ENCODE peak calls at places on chromosomes 4 and X, in four cellular contexts. One of them, this sample, is unnamed.

GRCh38 chr4:60201052-60201673 is 999.0 kb upstream of the ADGRL3 start:
- DNase-seq in T follicular helper cell: no peak
- DNase-seq in AG09309: peak
- DNase-seq in fibroblast of lung: peak
- DNase-seq in this sample: no peak

GRCh38 chrX:103441878-103442535 is 65.7 kb downstream of the BEX3 start:
- DNase-seq in T follicular helper cell: no peak
- DNase-seq in AG09309: no peak
- DNase-seq in fibroblast of lung: no peak
- DNase-seq in this sample: no peak

GRCh38 chr4:55023030-55023429 is 102.4 kb downstream of the KDR start:
- DNase-seq in T follicular helper cell: no peak
- DNase-seq in AG09309: no peak
- DNase-seq in fibroblast of lung: no peak
- DNase-seq in this sample: no peak

GRCh38 chr4:116303736-116304188 is 781.6 kb downstream of the TRAM1L1 start:
- DNase-seq in T follicular helper cell: no peak
- DNase-seq in AG09309: no peak
- DNase-seq in fibroblast of lung: no peak
- DNase-seq in this sample: no peak

GRCh38 chrX:17616936-17617335 is 120.4 kb upstream of the SCML1 start:
- DNase-seq in T follicular helper cell: no peak
- DNase-seq in AG09309: no peak
- DNase-seq in fibroblast of lung: no peak
- DNase-seq in this sample: no peak

GRCh38 chrX:16920116-16920515 is 26.3 kb upstream of the REPS2 start:
- DNase-seq in T follicular helper cell: no peak
- DNase-seq in AG09309: no peak
- DNase-seq in fibroblast of lung: peak
- DNase-seq in this sample: no peak

GRCh38 chr4:156230151-156230550 is 276.5 kb upstream of the CTSO start:
- DNase-seq in T follicular helper cell: no peak
- DNase-seq in AG09309: peak
- DNase-seq in fibroblast of lung: peak
- DNase-seq in this sample: peak

GRCh38 chr4:38461342-38461741 is 202.7 kb upstream of the KLF3 start:
- DNase-seq in T follicular helper cell: no peak
- DNase-seq in AG09309: no peak
- DNase-seq in fibroblast of lung: peak
- DNase-seq in this sample: no peak

GRCh38 chr4:183783933-183784622 is 121.0 kb upstream of the STOX2 start:
- DNase-seq in T follicular helper cell: no peak
- DNase-seq in AG09309: peak
- DNase-seq in fibroblast of lung: peak
- DNase-seq in this sample: peak

GRCh38 chr4:78059524-78059889 is 2.4 kb downstream of the FRAS1 start:
- DNase-seq in T follicular helper cell: no peak
- DNase-seq in AG09309: no peak
- DNase-seq in fibroblast of lung: peak
- DNase-seq in this sample: no peak

GRCh38 chr4:3853388-3854035 is 87.3 kb downstream of the ADRA2C start:
- DNase-seq in T follicular helper cell: no peak
- DNase-seq in AG09309: no peak
- DNase-seq in fibroblast of lung: no peak
- DNase-seq in this sample: no peak

GRCh38 chrX:72029473-72030411 is 102.0 kb downstream of the RTL5 start:
- DNase-seq in T follicular helper cell: no peak
- DNase-seq in AG09309: peak
- DNase-seq in fibroblast of lung: peak
- DNase-seq in this sample: peak

GRCh38 chrX:101483705-101484104 is 1.6 kb upstream of the ARMCX4 start:
- DNase-seq in T follicular helper cell: no peak
- DNase-seq in AG09309: no peak
- DNase-seq in fibroblast of lung: no peak
- DNase-seq in this sample: no peak

GRCh38 chr4:3530663-3531254 is 1.5 kb downstream of the LRPAP1 start:
- DNase-seq in T follicular helper cell: no peak
- DNase-seq in AG09309: no peak
- DNase-seq in fibroblast of lung: no peak
- DNase-seq in this sample: no peak

GRCh38 chr4:25131925-25132324 is 28.3 kb downstream of the SEPSECS start:
- DNase-seq in T follicular helper cell: no peak
- DNase-seq in AG09309: no peak
- DNase-seq in fibroblast of lung: no peak
- DNase-seq in this sample: no peak

GRCh38 chr4:87896020-87896621 is 63.4 kb downstream of the MEPE start:
- DNase-seq in T follicular helper cell: no peak
- DNase-seq in AG09309: peak
- DNase-seq in fibroblast of lung: peak
- DNase-seq in this sample: peak

GRCh38 chr4:30718889-30719252 is 1.3 kb upstream of the PCDH7 start:
- DNase-seq in T follicular helper cell: no peak
- DNase-seq in AG09309: no peak
- DNase-seq in fibroblast of lung: peak
- DNase-seq in this sample: no peak

GRCh38 chrX:149274516-149275105 is 230.5 kb downstream of the IDS start:
- DNase-seq in T follicular helper cell: no peak
- DNase-seq in AG09309: no peak
- DNase-seq in fibroblast of lung: peak
- DNase-seq in this sample: no peak

GRCh38 chr4:169080970-169081369 is 70.9 kb upstream of the CBR4 start:
- DNase-seq in T follicular helper cell: no peak
- DNase-seq in AG09309: no peak
- DNase-seq in fibroblast of lung: peak
- DNase-seq in this sample: no peak

GRCh38 chr4:6987566-6987920 is 55.6 kb upstream of the TADA2B start:
- DNase-seq in T follicular helper cell: no peak
- DNase-seq in AG09309: no peak
- DNase-seq in fibroblast of lung: no peak
- DNase-seq in this sample: peak

GRCh38 chr4:27289704-27290103 is 429.1 kb downstream of the STIM2 start:
- DNase-seq in T follicular helper cell: no peak
- DNase-seq in AG09309: no peak
- DNase-seq in fibroblast of lung: no peak
- DNase-seq in this sample: no peak

GRCh38 chrX:76428243-76429130 is 977 bp downstream of the MAGEE1 start:
- DNase-seq in T follicular helper cell: peak
- DNase-seq in AG09309: no peak
- DNase-seq in fibroblast of lung: no peak
- DNase-seq in this sample: no peak

GRCh38 chrX:22373094-22373493 is 100.4 kb downstream of the CBLL2 start:
- DNase-seq in T follicular helper cell: no peak
- DNase-seq in AG09309: no peak
- DNase-seq in fibroblast of lung: no peak
- DNase-seq in this sample: no peak

GRCh38 chrX:115499112-115499805 is 61.7 kb upstream of the PLS3 start:
- DNase-seq in T follicular helper cell: no peak
- DNase-seq in AG09309: no peak
- DNase-seq in fibroblast of lung: no peak
- DNase-seq in this sample: no peak

GRCh38 chr4:108168213-108168671 is 490 bp downstream of the LEF1 start:
- DNase-seq in T follicular helper cell: no peak
- DNase-seq in AG09309: no peak
- DNase-seq in fibroblast of lung: peak
- DNase-seq in this sample: no peak

GRCh38 chr4:6416518-6417286 is 55.7 kb downstream of the PPP2R2C start:
- DNase-seq in T follicular helper cell: no peak
- DNase-seq in AG09309: no peak
- DNase-seq in fibroblast of lung: no peak
- DNase-seq in this sample: no peak

GRCh38 chr4:143337600-143338287 is 1.1 kb downstream of the GAB1 start:
- DNase-seq in T follicular helper cell: no peak
- DNase-seq in AG09309: no peak
- DNase-seq in fibroblast of lung: peak
- DNase-seq in this sample: peak

GRCh38 chrX:109624641-109625311 is at the start of gene KCNE5:
- DNase-seq in T follicular helper cell: no peak
- DNase-seq in AG09309: no peak
- DNase-seq in fibroblast of lung: no peak
- DNase-seq in this sample: no peak

GRCh38 chr4:144350706-144351105 is 210.2 kb upstream of the GYPA start:
- DNase-seq in T follicular helper cell: no peak
- DNase-seq in AG09309: no peak
- DNase-seq in fibroblast of lung: peak
- DNase-seq in this sample: no peak